ENCODE peak calls at places on chromosomes 13 and 19, in seven cellular contexts. T is mucosa of descending colon; U is AG10803; N is tibial artery; S is hepatocyte; L is CD8-positive, alpha-beta T cell; V is tibial nerve. R is an unnamed sample.

GRCh38 chr13:21075303-21076264 is 14.2 kb upstream of the LATS2 start:
- DNase-seq in T (peak), U (no peak), S (peak), L (peak), V (peak), N (no peak), R (no peak)

GRCh38 chr13:104592127-104592526 is 1525.9 kb upstream of the SLC10A2 start:
- DNase-seq in S (peak), T (no peak), N (no peak), U (no peak), L (no peak), V (no peak), R (peak)

GRCh38 chr13:110506859-110507566 is 54.5 kb downstream of the RAB20 start:
- DNase-seq in V (peak), L (no peak), T (peak), U (no peak), N (peak), S (peak), R (no peak)

GRCh38 chr13:30395192-30396158 is 26.8 kb upstream of the UBE2L5 start:
- DNase-seq in L (peak), N (peak), V (peak), T (peak), S (peak), U (peak), R (peak)

GRCh38 chr13:84362777-84363176 is 480.5 kb upstream of the SLITRK1 start:
- DNase-seq in V (no peak), N (no peak), S (no peak), L (no peak), U (peak), T (no peak), R (no peak)

GRCh38 chr19:430701-431100 is 21.8 kb upstream of the C2CD4C start:
- DNase-seq in N (no peak), U (no peak), L (no peak), V (no peak), S (no peak), T (no peak), R (no peak)

GRCh38 chr13:27339299-27339698 is 68.7 kb downstream of the RASL11A start:
- DNase-seq in N (no peak), U (peak), S (peak), V (peak), L (peak), T (peak), R (no peak)

GRCh38 chr13:98653471-98653985 is 76.6 kb upstream of the STK24 start:
- DNase-seq in N (peak), T (peak), L (peak), U (peak), V (peak), S (peak), R (no peak)

GRCh38 chr13:50466554-50466953 is 376.9 kb downstream of the DLEU7 start:
- DNase-seq in S (no peak), N (no peak), T (no peak), L (no peak), V (no peak), U (no peak), R (no peak)

GRCh38 chr13:24220086-24220703 is 59.7 kb downstream of the SPATA13 start:
- DNase-seq in N (peak), L (peak), U (peak), T (peak), S (peak), V (peak), R (no peak)

GRCh38 chr19:484494-484893 is 11.8 kb upstream of the MADCAM1 start:
- DNase-seq in S (no peak), T (no peak), L (no peak), U (no peak), V (no peak), N (no peak), R (no peak)

GRCh38 chr19:48341006-48341405 is 15.7 kb downstream of the EMP3 start:
- DNase-seq in V (no peak), N (no peak), T (no peak), L (no peak), U (no peak), S (no peak), R (no peak)

GRCh38 chr13:99265162-99265822 is 7.1 kb upstream of the GPR18 start:
- DNase-seq in U (no peak), L (no peak), V (no peak), N (no peak), S (no peak), T (no peak), R (no peak)

GRCh38 chr19:47023448-47023794 is 3.8 kb downstream of the NPAS1 start:
- DNase-seq in V (no peak), T (no peak), L (no peak), U (no peak), N (no peak), S (peak), R (no peak)

GRCh38 chr13:111517641-111518010 is 197.2 kb downstream of the TEX29 start:
- DNase-seq in N (no peak), L (no peak), S (no peak), U (no peak), V (no peak), T (no peak), R (no peak)

GRCh38 chr13:50529154-50529882 is 314.2 kb downstream of the DLEU7 start:
- DNase-seq in U (peak), S (peak), T (peak), N (peak), V (peak), L (no peak), R (peak)

GRCh38 chr19:10861118-10861651 is 10.2 kb upstream of the CARM1 start:
- DNase-seq in V (no peak), T (peak), L (peak), N (no peak), S (no peak), U (peak), R (no peak)

GRCh38 chr19:8088752-8089663 is 36.4 kb downstream of the CCL25 start:
- DNase-seq in T (no peak), U (no peak), N (no peak), V (no peak), S (no peak), L (no peak), R (no peak)

GRCh38 chr19:42764836-42765235 is 642 bp downstream of the PSG8 start:
- DNase-seq in V (no peak), U (no peak), N (no peak), S (no peak), T (no peak), L (no peak), R (no peak)

GRCh38 chr19:362154-362553 is 17.6 kb upstream of the MIER2 start:
- DNase-seq in T (no peak), S (no peak), V (no peak), N (no peak), U (no peak), L (no peak), R (no peak)

GRCh38 chr13:80577285-80577684 is 236.4 kb upstream of the SPRY2 start:
- DNase-seq in L (no peak), U (no peak), S (no peak), N (no peak), T (no peak), V (no peak), R (no peak)

GRCh38 chr13:52024481-52024880 is at the start of gene UTP14C:
- DNase-seq in V (no peak), T (no peak), U (no peak), S (no peak), N (no peak), L (no peak), R (no peak)

GRCh38 chr13:66353664-66354063 is 876.5 kb downstream of the PCDH9 start:
- DNase-seq in T (peak), L (no peak), S (peak), N (no peak), V (no peak), U (no peak), R (no peak)

GRCh38 chr19:21022996-21023395 is 2.5 kb downstream of the ZNF430 start:
- DNase-seq in S (peak), N (no peak), T (no peak), V (no peak), L (peak), U (peak), R (peak)

GRCh38 chr13:25473864-25474263 is 102.1 kb downstream of the ATP8A2 start:
- DNase-seq in T (no peak), U (no peak), S (no peak), N (no peak), V (no peak), L (no peak), R (no peak)

GRCh38 chr19:31170046-31170445 is 179.2 kb downstream of the TSHZ3 start:
- DNase-seq in T (no peak), S (no peak), V (no peak), U (no peak), N (no peak), L (no peak), R (no peak)

GRCh38 chr13:75440100-75440499 is 41.9 kb downstream of the TBC1D4 start:
- DNase-seq in N (no peak), S (no peak), U (no peak), T (peak), V (no peak), L (no peak), R (no peak)

GRCh38 chr13:65940720-65941119 is 1289.4 kb downstream of the PCDH9 start:
- DNase-seq in T (no peak), V (no peak), U (no peak), L (no peak), N (no peak), S (no peak), R (no peak)

GRCh38 chr13:33373624-33374023 is 88.1 kb upstream of the STARD13 start:
- DNase-seq in N (no peak), T (no peak), V (no peak), U (no peak), L (no peak), S (no peak), R (no peak)
- TF ChIP-seq CTCF in N (no peak), T (no peak), V (no peak), U (peak), L (no peak), S (no peak), R (peak)

DNA sequence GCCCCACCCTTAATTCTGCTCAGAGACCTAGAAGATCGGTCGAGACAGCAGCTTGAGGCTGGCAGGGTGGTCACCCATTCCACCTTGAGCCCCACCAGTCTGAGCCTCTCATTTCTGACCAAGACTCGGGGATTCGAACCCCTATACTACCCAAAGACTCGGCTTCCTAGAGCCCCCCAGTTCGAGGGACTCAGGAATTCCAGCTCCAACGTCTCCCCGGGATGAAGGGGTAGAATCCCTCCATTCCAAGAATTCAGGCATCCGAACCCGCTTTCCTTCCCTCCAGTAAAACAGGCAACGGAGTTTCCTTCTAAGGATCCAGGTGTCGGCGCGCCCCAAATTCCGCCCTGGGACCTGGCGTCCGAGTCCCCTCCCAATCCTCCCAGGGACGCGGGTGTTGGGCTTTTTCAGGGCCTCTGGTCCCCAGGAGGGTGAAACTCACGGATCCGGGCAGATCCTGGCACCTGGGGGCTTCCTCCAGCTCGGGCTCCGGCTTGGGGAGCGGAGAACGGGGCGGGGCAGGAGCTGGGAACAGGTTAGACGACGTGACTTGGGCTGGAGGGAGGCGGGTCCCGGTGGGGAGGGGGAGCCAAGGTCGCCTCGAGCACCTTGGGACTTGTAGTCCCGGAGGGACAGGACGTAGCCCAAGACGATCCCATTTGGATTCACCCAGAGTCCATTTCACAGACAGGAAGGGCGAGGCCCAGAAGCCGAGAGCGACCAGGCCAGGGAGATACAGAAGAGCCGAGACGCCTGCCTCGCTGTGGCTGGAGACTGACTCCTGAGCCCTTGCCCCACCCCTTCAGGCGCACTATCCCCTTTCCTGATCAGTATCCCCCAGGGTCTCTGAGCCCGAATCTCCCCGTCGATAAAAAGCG is at the start of gene PPP1R13L:
- DNase-seq in N (peak), T (peak), L (peak), S (peak), V (no peak), U (peak), R (peak)
- H3K4me3 ChIP-seq in N (peak), T (peak), L (peak), S (peak), V (peak), U (peak), R (peak)

GRCh38 chr13:102280366-102280765 is 121.5 kb downstream of the FGF14 start:
- DNase-seq in S (no peak), V (no peak), T (no peak), N (no peak), U (no peak), L (no peak), R (peak)

GRCh38 chr13:102277286-102277685 is 124.6 kb downstream of the FGF14 start:
- DNase-seq in L (no peak), T (no peak), N (no peak), S (no peak), U (no peak), V (no peak), R (peak)

GRCh38 chr13:102273111-102273510 is 128.7 kb downstream of the FGF14 start:
- DNase-seq in U (no peak), V (no peak), S (no peak), N (no peak), L (no peak), T (no peak), R (no peak)

GRCh38 chr13:102276479-102276878 is 125.4 kb downstream of the FGF14 start:
- DNase-seq in N (no peak), V (no peak), T (no peak), U (no peak), L (no peak), S (no peak), R (no peak)
- TF ChIP-seq CTCF in N (no peak), V (no peak), T (no peak), U (no peak), L (no peak), S (no peak), R (no peak)

GRCh38 chr19:5915782-5916165 is 1.7 kb downstream of the CAPS start:
- DNase-seq in S (no peak), N (no peak), V (no peak), T (no peak), L (no peak), U (no peak), R (no peak)
- H3K4me3 ChIP-seq in S (no peak), N (no peak), V (no peak), T (no peak), L (no peak), U (no peak), R (no peak)

GRCh38 chr13:36818483-36819063 is 449 bp upstream of the RFXAP start:
- DNase-seq in S (no peak), N (no peak), T (no peak), U (no peak), L (no peak), V (peak), R (no peak)

GRCh38 chr13:36817996-36818395 is 1.0 kb upstream of the RFXAP start:
- DNase-seq in N (no peak), S (no peak), V (no peak), U (no peak), T (no peak), L (no peak), R (no peak)

GRCh38 chr13:36814465-36814864 is 4.6 kb upstream of the RFXAP start:
- DNase-seq in U (no peak), T (peak), V (peak), L (no peak), N (no peak), S (peak), R (no peak)

GRCh38 chr13:36813226-36813625 is 5.8 kb upstream of the RFXAP start:
- DNase-seq in N (no peak), U (no peak), S (no peak), V (no peak), L (no peak), T (no peak), R (no peak)

DNA sequence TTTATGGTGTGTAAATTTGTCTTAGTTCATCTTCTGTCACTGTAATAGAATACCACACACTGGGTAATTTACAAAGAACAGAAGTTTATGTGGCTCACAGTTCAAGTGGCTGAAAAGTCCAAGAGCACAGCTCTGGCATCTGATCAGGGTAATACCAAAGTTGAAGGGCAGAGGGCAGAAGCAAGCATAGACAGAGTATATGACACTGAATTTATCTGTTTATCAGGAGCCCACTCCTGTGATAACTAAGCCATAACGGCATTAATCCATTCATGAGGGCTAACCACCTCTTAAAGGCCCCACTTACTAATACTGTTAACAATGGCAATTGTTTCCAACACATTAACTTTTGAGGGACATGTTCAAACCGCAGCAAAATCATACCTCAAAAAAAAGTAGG is 4.0 kb upstream of the RFXAP start:
- DNase-seq in L (no peak), S (no peak), U (no peak), T (no peak), V (no peak), N (no peak), R (no peak)
- TF ChIP-seq CTCF in L (peak), S (peak), U (peak), T (no peak), V (no peak), N (no peak), R (peak)

GRCh38 chr19:3137139-3137538 is 1.3 kb downstream of the GNA15 start:
- DNase-seq in V (no peak), S (no peak), U (no peak), L (no peak), T (no peak), N (no peak), R (no peak)
- H3K4me3 ChIP-seq in V (no peak), S (no peak), U (no peak), L (no peak), T (no peak), N (peak), R (no peak)

DNA sequence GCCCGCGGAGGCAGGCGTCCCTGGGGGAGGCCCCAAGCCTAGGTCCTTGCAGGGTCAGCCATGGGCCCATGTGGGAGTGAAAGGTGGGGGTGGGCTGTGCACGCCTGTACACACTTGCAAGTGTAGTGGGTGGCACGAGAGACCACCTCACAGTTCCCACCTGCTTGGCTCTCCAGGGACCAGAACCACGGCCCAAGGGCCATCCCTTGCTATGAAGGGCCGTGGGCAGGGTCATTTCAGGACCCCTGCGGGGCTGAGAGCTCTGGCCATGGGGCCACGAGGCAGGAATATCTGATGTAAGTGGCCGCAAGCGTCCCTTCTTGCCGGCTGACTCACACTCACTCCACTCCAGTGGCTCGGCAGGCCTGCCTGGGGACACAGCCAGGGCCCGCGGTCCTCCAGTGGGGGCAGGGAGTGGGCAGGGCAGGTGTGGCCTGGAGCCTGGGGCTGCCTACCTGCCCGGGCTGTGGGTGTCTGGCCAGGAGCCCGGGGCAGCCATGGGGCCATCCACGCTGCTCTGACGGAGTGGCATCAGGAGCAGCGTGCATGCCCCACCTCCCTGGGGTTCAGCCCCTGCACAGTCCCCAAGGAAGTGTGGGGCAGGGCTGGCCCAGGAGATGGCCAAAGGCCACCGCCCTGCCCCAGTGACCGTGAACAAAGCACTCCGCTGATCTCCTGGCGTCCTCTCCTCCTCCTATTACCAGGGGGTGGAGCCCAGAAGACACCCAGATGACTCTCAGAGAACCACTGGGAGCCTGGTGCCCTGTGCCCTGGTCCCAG is 8.6 kb upstream of the MKNK2 start:
- DNase-seq in L (no peak), V (no peak), T (peak), S (peak), U (peak), N (peak), R (no peak)
- TF ChIP-seq CTCF in L (no peak), V (no peak), T (no peak), S (no peak), U (no peak), N (no peak), R (no peak)